ENCODE peak calls at places on chromosomes 16 and 17, in five cellular contexts. One of them, this sample, is unnamed.

GRCh38 chr16:4200000-4200780 is 41.7 kb downstream of the SRL start:
- DNase-seq in left lung: peak
- DNase-seq in ovary: peak
- DNase-seq in B cell: peak
- DNase-seq in endothelial cell: peak
- DNase-seq in this sample: peak

GRCh38 chr17:1783834-1784611 is 22.2 kb downstream of the SERPINF1 start:
- DNase-seq in left lung: peak
- DNase-seq in ovary: peak
- DNase-seq in B cell: peak
- DNase-seq in endothelial cell: no peak
- DNase-seq in this sample: no peak

GRCh38 chr16:88591577-88592021 is 21.4 kb downstream of the ZC3H18 start:
- DNase-seq in left lung: peak
- DNase-seq in ovary: no peak
- DNase-seq in B cell: peak
- DNase-seq in endothelial cell: no peak
- DNase-seq in this sample: no peak

GRCh38 chr16:78686601-78687000 is 587.1 kb downstream of the WWOX start:
- DNase-seq in left lung: no peak
- DNase-seq in ovary: no peak
- DNase-seq in B cell: no peak
- DNase-seq in endothelial cell: no peak
- DNase-seq in this sample: no peak

GRCh38 chr17:72121164-72122001 is 563 bp downstream of the SOX9 start:
- DNase-seq in left lung: peak
- DNase-seq in ovary: no peak
- DNase-seq in B cell: no peak
- DNase-seq in endothelial cell: peak
- DNase-seq in this sample: peak

GRCh38 chr17:48915459-48916282 is 7.5 kb downstream of the UBE2Z start:
- DNase-seq in left lung: peak
- DNase-seq in ovary: no peak
- DNase-seq in B cell: peak
- DNase-seq in endothelial cell: no peak
- DNase-seq in this sample: no peak

GRCh38 chr16:70750893-70751467 is 50.0 kb downstream of the VAC14 start:
- DNase-seq in left lung: peak
- DNase-seq in ovary: peak
- DNase-seq in B cell: no peak
- DNase-seq in endothelial cell: peak
- DNase-seq in this sample: no peak

GRCh38 chr16:86809458-86809955 is 231.2 kb downstream of the FOXL1 start:
- DNase-seq in left lung: no peak
- DNase-seq in ovary: no peak
- DNase-seq in B cell: no peak
- DNase-seq in endothelial cell: no peak
- DNase-seq in this sample: peak

GRCh38 chr17:57021226-57021940 is 43.5 kb downstream of the SCPEP1 start:
- DNase-seq in left lung: peak
- DNase-seq in ovary: no peak
- DNase-seq in B cell: no peak
- DNase-seq in endothelial cell: no peak
- DNase-seq in this sample: no peak

GRCh38 chr17:35723735-35724134 is 7.7 kb upstream of the RASL10B start:
- DNase-seq in left lung: no peak
- DNase-seq in ovary: no peak
- DNase-seq in B cell: no peak
- DNase-seq in endothelial cell: no peak
- DNase-seq in this sample: no peak

GRCh38 chr17:64209983-64210382 is 53.1 kb downstream of the TEX2 start:
- DNase-seq in left lung: no peak
- DNase-seq in ovary: no peak
- DNase-seq in B cell: no peak
- DNase-seq in endothelial cell: no peak
- DNase-seq in this sample: no peak

GRCh38 chr16:70793851-70794502 is 7.0 kb downstream of the VAC14 start:
- DNase-seq in left lung: no peak
- DNase-seq in ovary: no peak
- DNase-seq in B cell: no peak
- DNase-seq in endothelial cell: no peak
- DNase-seq in this sample: no peak

GRCh38 chr16:48003226-48003907 is 152.4 kb downstream of the ABCC12 start:
- DNase-seq in left lung: no peak
- DNase-seq in ovary: no peak
- DNase-seq in B cell: no peak
- DNase-seq in endothelial cell: no peak
- DNase-seq in this sample: peak

GRCh38 chr16:1614226-1615102 is 2.3 kb downstream of the CRAMP1 start:
- DNase-seq in left lung: no peak
- DNase-seq in ovary: peak
- DNase-seq in B cell: peak
- DNase-seq in endothelial cell: peak
- DNase-seq in this sample: peak

GRCh38 chr16:54934536-54935410 is 4.1 kb downstream of the IRX5 start:
- DNase-seq in left lung: peak
- DNase-seq in ovary: no peak
- DNase-seq in B cell: no peak
- DNase-seq in endothelial cell: peak
- DNase-seq in this sample: peak

GRCh38 chr17:17666111-17666714 is 15.0 kb upstream of the RAI1 start:
- DNase-seq in left lung: no peak
- DNase-seq in ovary: no peak
- DNase-seq in B cell: no peak
- DNase-seq in endothelial cell: no peak
- DNase-seq in this sample: no peak

GRCh38 chr17:40615295-40615988 is 32.2 kb downstream of the SMARCE1 start:
- DNase-seq in left lung: peak
- DNase-seq in ovary: peak
- DNase-seq in B cell: peak
- DNase-seq in endothelial cell: peak
- DNase-seq in this sample: peak

GRCh38 chr17:17809527-17810373 is 27.0 kb downstream of the SREBF1 start:
- DNase-seq in left lung: no peak
- DNase-seq in ovary: peak
- DNase-seq in B cell: no peak
- DNase-seq in endothelial cell: peak
- DNase-seq in this sample: peak

GRCh38 chr16:1613728-1614225 is 1.6 kb downstream of the CRAMP1 start:
- DNase-seq in left lung: no peak
- DNase-seq in ovary: no peak
- DNase-seq in B cell: peak
- DNase-seq in endothelial cell: peak
- DNase-seq in this sample: peak

GRCh38 chr17:42537156-42537805 is 1.2 kb downstream of the NAGLU start:
- DNase-seq in left lung: no peak
- DNase-seq in ovary: no peak
- DNase-seq in B cell: no peak
- DNase-seq in endothelial cell: no peak
- DNase-seq in this sample: no peak

GRCh38 chr17:30809867-30810266 is 14.6 kb downstream of the CRLF3 start:
- DNase-seq in left lung: no peak
- DNase-seq in ovary: no peak
- DNase-seq in B cell: no peak
- DNase-seq in endothelial cell: no peak
- DNase-seq in this sample: no peak

GRCh38 chr16:589658-590159 is at the start of gene RAB40C:
- DNase-seq in left lung: peak
- DNase-seq in ovary: peak
- DNase-seq in B cell: peak
- DNase-seq in endothelial cell: peak
- DNase-seq in this sample: peak
- TF ChIP-seq CTCF in left lung: no peak
- TF ChIP-seq CTCF in ovary: peak
- TF ChIP-seq CTCF in B cell: no peak
- TF ChIP-seq CTCF in endothelial cell: no peak
- TF ChIP-seq CTCF in this sample: no peak

DNA sequence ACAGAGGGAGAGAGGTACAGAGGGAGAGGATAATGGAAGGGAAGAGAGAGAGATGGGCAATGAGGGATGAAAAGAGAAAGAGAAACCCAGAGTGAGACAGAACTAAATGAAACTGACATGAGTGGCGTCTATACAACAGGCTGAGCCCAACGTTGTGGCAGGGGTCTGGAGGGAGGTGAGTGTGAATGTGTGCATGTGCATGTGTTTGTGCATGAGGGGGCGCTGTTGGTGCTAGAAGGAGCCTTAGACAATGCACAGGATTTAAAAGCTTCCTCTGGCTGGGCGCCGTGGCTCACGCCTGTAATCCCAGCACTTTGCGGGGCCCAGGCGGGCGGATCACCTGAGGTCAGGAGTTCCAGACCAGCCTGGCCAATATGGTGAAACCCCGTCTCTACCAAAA is 454.8 kb upstream of the CDH11 start:
- DNase-seq in left lung: no peak
- DNase-seq in ovary: no peak
- DNase-seq in B cell: no peak
- DNase-seq in endothelial cell: peak
- DNase-seq in this sample: no peak
- TF ChIP-seq CTCF in left lung: no peak
- TF ChIP-seq CTCF in ovary: no peak
- TF ChIP-seq CTCF in B cell: no peak
- TF ChIP-seq CTCF in endothelial cell: no peak
- TF ChIP-seq CTCF in this sample: no peak

GRCh38 chr17:73342549-73343167 is 30.9 kb upstream of the CDC42EP4 start:
- DNase-seq in left lung: no peak
- DNase-seq in ovary: no peak
- DNase-seq in B cell: no peak
- DNase-seq in endothelial cell: no peak
- DNase-seq in this sample: no peak
- TF ChIP-seq CTCF in left lung: no peak
- TF ChIP-seq CTCF in ovary: no peak
- TF ChIP-seq CTCF in B cell: no peak
- TF ChIP-seq CTCF in endothelial cell: no peak
- TF ChIP-seq CTCF in this sample: no peak

GRCh38 chr17:62727916-62728672 is 80.0 kb downstream of the MARCHF10 start:
- DNase-seq in left lung: no peak
- DNase-seq in ovary: no peak
- DNase-seq in B cell: no peak
- DNase-seq in endothelial cell: no peak
- DNase-seq in this sample: no peak
- TF ChIP-seq CTCF in left lung: no peak
- TF ChIP-seq CTCF in ovary: no peak
- TF ChIP-seq CTCF in B cell: no peak
- TF ChIP-seq CTCF in endothelial cell: no peak
- TF ChIP-seq CTCF in this sample: no peak

GRCh38 chr16:9644258-9644657 is 538.0 kb downstream of the GRIN2A start:
- DNase-seq in left lung: no peak
- DNase-seq in ovary: no peak
- DNase-seq in B cell: no peak
- DNase-seq in endothelial cell: no peak
- DNase-seq in this sample: no peak

GRCh38 chr16:9650284-9650683 is 531.9 kb downstream of the GRIN2A start:
- DNase-seq in left lung: no peak
- DNase-seq in ovary: no peak
- DNase-seq in B cell: no peak
- DNase-seq in endothelial cell: no peak
- DNase-seq in this sample: no peak

GRCh38 chr16:9647981-9648701 is 534.1 kb downstream of the GRIN2A start:
- DNase-seq in left lung: no peak
- DNase-seq in ovary: no peak
- DNase-seq in B cell: no peak
- DNase-seq in endothelial cell: peak
- DNase-seq in this sample: no peak

GRCh38 chr16:9645911-9646310 is 536.3 kb downstream of the GRIN2A start:
- DNase-seq in left lung: no peak
- DNase-seq in ovary: no peak
- DNase-seq in B cell: no peak
- DNase-seq in endothelial cell: no peak
- DNase-seq in this sample: no peak
- TF ChIP-seq CTCF in left lung: no peak
- TF ChIP-seq CTCF in ovary: no peak
- TF ChIP-seq CTCF in B cell: no peak
- TF ChIP-seq CTCF in endothelial cell: no peak
- TF ChIP-seq CTCF in this sample: no peak

This sample was measured in nephron progenitor cell.